ENCODE peak calls at places on chromosome X, in four cellular contexts. E is astrocyte of the spinal cord; S is stimulated activated CD8-positive, alpha-beta memory T cell treated with anti-CD3 and anti-CD28 coated beads, Interleukin-12 subunit alpha, Interleukin-12 subunit beta, amount 100 ng/mL, for 4 hours; Z is NCI-H1105. N is an unnamed sample.
A peak's percentile ranks its signal among the peaks of the same experiment; 100 is the strongest.

GRCh38 chrX:22060451-22060940 is 28.4 kb downstream of the PHEX start:
- DNase-seq in Z (no peak), S (no peak), E (peak; percentile 3), N (no peak)

GRCh38 chrX:119523664-119524184 is 41.5 kb downstream of the STEEP1 start:
- DNase-seq in Z (no peak), S (no peak), E (no peak), N (no peak)

GRCh38 chrX:154649864-154650510 is 3.4 kb downstream of the CTAG2 start:
- DNase-seq in S (no peak), E (no peak), Z (no peak), N (no peak)

GRCh38 chrX:49627030-49627777 is 28.4 kb downstream of the GAGE1 start:
- DNase-seq in S (no peak), E (no peak), Z (no peak), N (no peak)

GRCh38 chrX:15299945-15300851 is 15.2 kb downstream of the ASB11 start:
- DNase-seq in E (peak; percentile 22), S (no peak), Z (no peak), N (no peak)

GRCh38 chrX:107827137-107827831 is 1.6 kb downstream of the MID2 start:
- DNase-seq in Z (no peak), E (no peak), S (no peak), N (no peak)

GRCh38 chrX:65697173-65697572 is 29.7 kb downstream of the MSN start:
- DNase-seq in S (no peak), Z (no peak), E (peak; percentile 50), N (no peak)

GRCh38 chrX:101229155-101229554 is 9.6 kb downstream of the DRP2 start:
- DNase-seq in S (no peak), Z (no peak), E (peak; percentile 79), N (no peak)

GRCh38 chrX:45063319-45064095 is 137.2 kb downstream of the DIPK2B start:
- DNase-seq in Z (no peak), S (no peak), E (peak; percentile 32), N (peak; percentile 68)

GRCh38 chrX:23434356-23434884 is 99.8 kb downstream of the PTCHD1 start:
- DNase-seq in S (no peak), E (peak; percentile 89), Z (no peak), N (peak; percentile 42)

N was measured in left lobe of liver.